ENCODE peak calls at places on chromosome 10, in four cellular contexts. G is K562, A is stomach, O is HL-60. C is an unnamed sample.

GRCh38 chr10:24456319-24456718 is 247.4 kb downstream of the KIAA1217 start:
- DNase-seq in G (no peak), A (no peak), O (no peak), C (no peak)

GRCh38 chr10:81873932-81874816 is 820 bp upstream of the NRG3 start:
- DNase-seq in G (no peak), A (peak; percentile 60), O (no peak), C (no peak)

GRCh38 chr10:78717200-78717599 is 351.6 kb upstream of the ZMIZ1 start:
- DNase-seq in G (no peak), A (no peak), O (no peak), C (no peak)

GRCh38 chr10:76432274-76433012 is 1001.0 kb downstream of the LRMDA start:
- DNase-seq in G (no peak), A (no peak), O (no peak), C (no peak)

GRCh38 chr10:42491801-42492200 is 146.6 kb downstream of the ZNF33B start:
- DNase-seq in G (no peak), A (no peak), O (no peak), C (no peak)

GRCh38 chr10:105352827-105353226 is 711.7 kb downstream of the SORCS3 start:
- DNase-seq in G (no peak), A (no peak), O (no peak), C (no peak)

GRCh38 chr10:36254191-36254590 is 612.1 kb upstream of the FZD8 start:
- DNase-seq in G (no peak), A (peak; percentile 41), O (no peak), C (peak; percentile 4)

GRCh38 chr10:119747940-119748339 is 22.1 kb downstream of the INPP5F start:
- DNase-seq in G (no peak), A (no peak), O (no peak), C (no peak)

GRCh38 chr10:93030409-93030808 is 30.2 kb upstream of the CYP26C1 start:
- DNase-seq in G (no peak), A (no peak), O (no peak), C (no peak)

GRCh38 chr10:61905837-61906236 is 4.3 kb downstream of the ARID5B start:
- DNase-seq in G (no peak), A (no peak), O (no peak), C (no peak)

GRCh38 chr10:7288060-7288690 is 122.7 kb downstream of the SFMBT2 start:
- DNase-seq in G (peak; percentile 53), A (no peak), O (no peak), C (peak; percentile 91)

GRCh38 chr10:98467506-98468318 is 21.0 kb upstream of the HPS1 start:
- DNase-seq in G (peak; percentile 88), A (peak; percentile 76), O (peak; percentile 77), C (peak; percentile 83)

DNA sequence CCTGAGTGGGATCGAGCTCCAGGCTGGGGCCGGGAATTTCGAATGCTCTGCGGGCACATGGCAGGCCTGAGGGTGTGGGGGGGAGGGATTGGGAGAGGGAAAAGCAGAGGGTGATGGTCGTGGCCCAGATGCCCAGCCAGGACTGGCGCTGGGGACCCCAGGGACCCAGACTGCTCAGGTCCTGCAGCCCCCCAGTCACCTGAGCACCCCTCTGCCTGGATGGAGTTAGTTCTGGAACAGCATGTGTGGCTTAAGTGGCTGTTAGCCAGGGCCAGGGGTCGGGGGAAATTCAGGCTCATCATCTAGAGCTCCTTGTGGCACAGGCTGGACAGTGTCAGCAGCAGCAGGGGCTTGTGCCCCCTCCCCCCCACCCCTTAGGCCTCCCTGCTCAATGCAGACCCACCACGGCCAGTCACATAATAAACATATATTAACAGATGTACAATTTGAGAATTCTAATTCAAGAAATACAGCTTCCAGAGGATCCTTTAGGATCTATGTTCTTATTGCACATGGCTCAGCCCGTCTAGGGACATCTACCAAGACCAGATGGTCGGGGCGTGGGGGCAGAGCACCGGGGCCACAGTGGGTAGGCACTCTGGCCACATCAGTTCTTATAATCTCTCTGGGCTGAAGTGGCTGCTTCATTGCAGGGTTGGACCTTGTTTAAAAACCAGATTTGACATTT is 22.2 kb downstream of the DNAJB12 start:
- DNase-seq in G (no peak), A (no peak), O (no peak), C (no peak)
- H3K4me3 ChIP-seq in G (no peak overlapping the region), A (no peak overlapping the region), O (peak overlapping the region; percentile 15), C (no peak overlapping the region)

DNA sequence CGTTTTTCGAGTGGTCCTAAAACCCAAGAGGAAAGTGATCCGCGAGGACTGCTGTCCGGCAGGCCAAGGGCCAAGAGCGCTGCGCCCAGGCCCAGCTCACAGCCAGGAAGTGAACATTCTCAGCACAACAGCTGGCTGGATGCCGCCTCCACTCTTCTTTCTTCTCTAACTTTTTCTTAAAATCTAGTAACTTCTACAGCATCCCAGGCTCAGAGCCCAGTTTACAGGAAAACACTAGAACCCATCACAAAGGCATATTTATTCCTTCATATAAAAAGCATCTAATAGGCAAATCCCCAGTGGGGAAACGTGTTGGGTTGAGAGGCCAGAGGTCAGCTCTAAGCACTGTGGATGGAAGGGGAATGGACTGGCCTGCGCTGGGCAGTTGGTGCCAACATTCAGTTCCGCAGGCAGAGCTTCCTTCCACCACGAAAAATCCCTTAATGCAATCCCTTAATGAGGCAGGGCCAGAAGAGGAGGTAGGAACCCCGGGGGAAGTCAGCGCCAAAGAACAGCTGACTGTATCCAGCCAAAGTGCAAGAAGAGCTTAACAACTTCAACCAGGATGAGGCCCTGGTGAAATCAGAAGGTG is 74.8 kb downstream of the ZRANB1 start:
- DNase-seq in G (no peak), A (no peak), O (no peak), C (no peak)
- TF ChIP-seq POLR2AphosphoS5 in G (no peak), A (no peak), O (no peak), C (no peak)

GRCh38 chr10:113665352-113665751 is 1.5 kb upstream of the NRAP start:
- DNase-seq in G (no peak), A (no peak), O (no peak), C (no peak)
- H3K4me3 ChIP-seq in G (no peak overlapping the region), A (no peak overlapping the region), O (no peak overlapping the region), C (no peak overlapping the region)

GRCh38 chr10:104327745-104328635 is 10.3 kb downstream of the ITPRIP start:
- DNase-seq in G (no peak), A (no peak), O (peak; percentile 72), C (no peak)
- TF ChIP-seq POLR2AphosphoS5 in G (no peak), A (no peak), O (peak; percentile 36), C (no peak)

GRCh38 chr10:103764296-103765088 is 90.9 kb downstream of the SH3PXD2A start:
- DNase-seq in G (no peak), A (no peak), O (no peak), C (no peak)
- H3K4me3 ChIP-seq in G (no peak overlapping the region), A (no peak overlapping the region), O (no peak overlapping the region), C (no peak overlapping the region)

DNA sequence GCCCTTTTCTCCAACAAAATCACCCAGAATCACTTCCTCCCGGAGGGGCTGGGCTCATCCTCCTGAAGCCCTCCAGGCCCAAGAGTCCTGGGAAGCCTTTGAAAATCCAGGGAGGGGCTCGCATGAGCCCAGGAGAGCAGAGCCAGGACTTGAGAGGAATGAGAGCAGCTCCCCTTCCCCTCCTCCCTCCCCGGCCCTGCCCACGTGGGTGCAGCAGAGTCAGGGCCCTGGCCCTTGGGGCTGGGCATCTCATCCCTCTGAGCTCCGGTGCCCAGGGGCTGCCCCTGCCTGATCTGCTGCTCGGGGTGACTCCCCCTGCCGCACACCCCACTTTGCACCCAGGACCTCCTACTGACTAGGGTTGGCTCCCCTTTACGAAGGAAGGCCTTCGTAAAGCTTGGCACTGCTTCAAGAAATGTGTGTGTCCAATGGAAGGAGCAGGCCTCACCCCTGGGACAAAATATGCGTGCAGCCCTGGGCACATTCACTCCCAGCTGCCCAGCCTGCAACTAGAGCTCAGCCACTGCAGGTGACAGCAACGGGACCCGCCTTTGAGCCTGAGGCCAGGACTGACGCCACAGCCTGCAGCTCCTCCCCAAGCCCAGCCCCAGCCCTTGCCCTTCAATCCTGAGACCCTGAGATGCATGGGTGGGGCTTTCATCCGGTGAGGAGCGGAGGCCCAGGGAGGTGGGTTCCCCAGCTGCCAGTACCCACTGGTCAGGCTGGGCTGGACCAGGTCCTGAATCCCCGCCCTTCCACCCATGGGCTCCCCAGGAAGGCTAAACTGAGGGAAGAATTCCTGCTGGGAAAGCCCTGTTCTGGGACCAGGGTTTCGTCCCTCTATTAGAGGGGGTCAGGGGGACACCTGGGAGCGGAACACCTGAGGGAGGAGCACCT is 21.8 kb downstream of the PWWP2B start:
- DNase-seq in G (peak; percentile 17), A (peak; percentile 92), O (peak; percentile 86), C (peak; percentile 74)
- TF ChIP-seq POLR2AphosphoS5 in G (no peak), A (no peak), O (peak; percentile 40), C (peak; percentile 62)

DNA sequence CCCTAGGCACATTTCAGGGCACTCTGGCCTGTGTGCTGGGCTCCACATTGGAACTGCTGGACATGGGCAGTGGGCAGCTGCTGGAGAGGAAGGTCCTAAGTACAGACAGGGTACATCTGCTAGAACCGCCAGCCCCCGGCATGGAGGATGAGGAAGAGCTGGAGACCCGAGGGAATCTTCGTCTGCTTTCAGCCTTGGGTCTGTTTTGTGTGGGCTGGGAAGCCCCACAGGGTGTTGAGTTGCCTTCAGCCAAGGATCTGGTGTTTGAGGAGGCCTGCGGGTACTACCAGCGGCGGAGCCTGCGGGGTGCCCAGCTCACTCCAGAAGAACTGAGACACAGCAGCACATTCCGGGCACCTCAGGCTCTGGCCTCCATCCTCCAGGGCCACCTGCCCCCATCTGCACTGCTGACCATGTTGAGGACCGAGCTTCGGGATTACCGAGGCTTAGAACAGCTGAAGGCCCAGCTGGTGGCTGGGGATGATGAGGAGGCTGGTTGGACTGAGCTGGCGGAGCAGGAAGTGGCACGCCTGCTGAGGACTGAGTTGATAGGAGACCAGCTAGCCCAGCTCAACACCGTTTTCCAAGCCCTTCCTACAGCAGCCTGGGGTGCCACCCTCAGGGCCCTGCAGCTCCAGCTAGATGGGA is 1.4 kb downstream of the HPS6 start:
- DNase-seq in G (no peak), A (peak; percentile 28), O (peak; percentile 8), C (no peak)
- H3K4me3 ChIP-seq in G (peak overlapping the region; percentile 92), A (peak overlapping the region; percentile 91), O (peak overlapping the region; percentile 75), C (peak overlapping the region; percentile 97)

GRCh38 chr10:95908450-95908849 is 675 bp downstream of the CC2D2B start:
- DNase-seq in G (no peak), A (no peak), O (no peak), C (no peak)

GRCh38 chr10:95909591-95909990 is 1.8 kb downstream of the CC2D2B start:
- DNase-seq in G (no peak), A (no peak), O (peak; percentile 18), C (no peak)

GRCh38 chr10:95906675-95907453 is 911 bp upstream of the CC2D2B start:
- DNase-seq in G (peak; percentile 66), A (peak; percentile 51), O (peak; percentile 75), C (peak; percentile 49)

GRCh38 chr10:95907454-95908253 is at the start of gene CC2D2B:
- DNase-seq in G (peak; percentile 77), A (peak; percentile 84), O (peak; percentile 83), C (peak; percentile 81)
- TF ChIP-seq POLR2AphosphoS5 in G (no peak), A (peak; percentile 1), O (peak; percentile 46), C (peak; percentile 68)

C was measured in prostate gland.